ENCODE peak calls at places on chromosomes 6 and 20, in nine cellular contexts. I is mammary epithelial cell; P is right atrium auricular region; R is stomach; Q is A549; N is CD8-positive, alpha-beta T cell; O is AG04450; F is kidney; E is NT2/D1. S is an unnamed sample. For H3K9me3, the result is how much of the 10 kb centered on the place peaks cover.

GRCh38 chr6:132087391-132087790 is 136.2 kb upstream of the CCN2 start:
- DNase-seq in I (no peak), P (no peak), R (no peak), Q (no peak), N (no peak), O (no peak), F (no peak), E (no peak), S (no peak)

GRCh38 chr6:89411019-89411268 is 1.1 kb downstream of the RRAGD start:
- DNase-seq in I (peak), P (no peak), R (peak), Q (no peak), N (no peak), O (no peak), F (no peak), E (no peak), S (no peak)

GRCh38 chr6:158817298-158818007 is 1.7 kb downstream of the EZR start:
- DNase-seq in I (no peak), P (peak), R (peak), Q (peak), N (no peak), O (no peak), F (no peak), E (no peak), S (peak)

GRCh38 chr6:90160013-90160412 is 136.6 kb downstream of the BACH2 start:
- DNase-seq in I (no peak), P (no peak), R (no peak), Q (no peak), N (no peak), O (no peak), F (no peak), E (no peak), S (no peak)

GRCh38 chr6:151294561-151295101 is 54.9 kb downstream of the AKAP12 start:
- DNase-seq in I (no peak), P (no peak), R (no peak), Q (no peak), N (no peak), O (no peak), F (no peak), E (no peak), S (no peak)

GRCh38 chr6:166635146-166635545 is 8.1 kb upstream of the RPS6KA2 start:
- DNase-seq in I (no peak), P (no peak), R (no peak), Q (no peak), N (no peak), O (no peak), F (no peak), E (no peak), S (no peak)

GRCh38 chr6:90663873-90664272 is 77.0 kb upstream of the MAP3K7 start:
- DNase-seq in I (peak), P (no peak), R (no peak), Q (peak), N (no peak), O (no peak), F (no peak), E (no peak), S (no peak)

GRCh38 chr6:141164042-141164748 is 968.5 kb upstream of the GJE1 start:
- DNase-seq in I (no peak), P (no peak), R (peak), Q (no peak), N (no peak), O (no peak), F (no peak), E (no peak), S (no peak)

GRCh38 chr6:56764081-56764566 is 121.4 kb upstream of the DST start:
- DNase-seq in I (peak), P (no peak), R (no peak), Q (peak), N (no peak), O (no peak), F (no peak), E (no peak), S (no peak)

GRCh38 chr6:113490356-113490755 is 366.8 kb upstream of the MARCKS start:
- DNase-seq in I (no peak), P (no peak), R (no peak), Q (no peak), N (no peak), O (no peak), F (no peak), E (no peak), S (no peak)

GRCh38 chr6:92354270-92354831 is 1065.0 kb downstream of the EPHA7 start:
- DNase-seq in I (no peak), P (no peak), R (no peak), Q (no peak), N (no peak), O (no peak), F (no peak), E (no peak), S (no peak)

DNA sequence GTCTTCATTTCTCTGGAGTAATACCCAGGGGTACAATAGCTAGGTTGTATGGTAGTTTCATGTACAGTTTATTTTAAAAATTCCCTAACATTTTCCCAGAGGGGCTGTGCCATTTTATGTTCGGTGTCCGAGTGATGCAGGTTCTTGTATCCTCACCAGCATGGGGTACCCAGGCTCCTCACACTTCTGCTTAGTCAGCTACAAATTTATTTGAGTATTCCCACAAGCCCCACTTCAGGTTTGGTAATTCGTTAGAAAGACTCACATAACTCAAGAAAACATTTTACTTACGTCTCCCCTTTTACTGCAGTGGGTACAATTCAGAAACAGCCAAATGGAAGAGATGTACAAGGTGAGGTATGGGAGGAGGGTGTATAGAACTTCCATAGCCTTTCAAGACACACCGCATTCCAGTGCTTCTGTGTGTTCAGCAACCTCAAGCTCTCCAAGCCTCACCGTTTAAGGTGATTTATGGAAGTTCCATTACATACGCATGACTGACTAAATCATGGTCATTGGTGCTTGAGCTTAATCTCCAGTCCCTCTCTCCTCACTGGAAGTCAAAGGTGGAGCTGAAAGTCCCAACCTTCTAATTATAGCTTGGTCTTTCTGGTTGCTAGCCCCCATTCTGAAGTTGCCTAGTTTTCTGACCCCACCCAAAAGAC is 18.1 kb downstream of the RIPK1 start:
- DNase-seq in I (no peak), P (no peak), R (no peak), Q (no peak), N (no peak), O (no peak), F (no peak), E (no peak), S (no peak)
- H3K9me3 ChIP-seq in I (under half), P (under half), R (under half), Q (under half), N (under half), O (under half), F (under half), E (under half), S (under half)

GRCh38 chr6:22184371-22184770 is 112.5 kb downstream of the PRL start:
- DNase-seq in I (no peak), P (no peak), R (no peak), Q (no peak), N (no peak), O (no peak), F (no peak), E (no peak), S (no peak)
- H3K9me3 ChIP-seq in I (under half), P (under half), R (under half), Q (under half), N (under half), O (under half), F (under half), E (under half), S (under half)

DNA sequence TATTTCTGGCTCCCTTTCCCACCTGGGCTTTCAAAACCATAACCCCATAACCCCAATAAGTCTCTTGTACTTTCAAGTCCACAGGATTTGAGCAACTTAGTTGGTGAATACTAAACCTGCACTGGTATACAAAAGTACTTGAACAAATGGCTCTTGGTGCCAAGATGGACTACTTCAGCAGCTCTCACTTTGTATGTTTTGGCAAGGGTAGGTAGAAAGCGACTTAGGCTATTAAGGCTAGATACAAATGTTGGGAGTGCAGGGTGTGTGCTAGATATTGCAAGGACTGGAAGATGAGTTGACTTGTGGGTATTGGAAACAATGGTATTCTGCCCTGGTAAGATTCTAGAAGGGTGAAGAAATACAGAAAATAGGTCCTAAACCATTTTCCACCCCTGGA is 182.6 kb upstream of the MOCS1 start:
- DNase-seq in I (no peak), P (no peak), R (no peak), Q (no peak), N (no peak), O (no peak), F (no peak), E (no peak), S (no peak)
- H3K9me3 ChIP-seq in I (under half), P (under half), R (under half), Q (under half), N (under half), O (under half), F (under half), E (under half), S (under half)

GRCh38 chr6:1313755-1314503 is 2.0 kb downstream of the FOXQ1 start:
- DNase-seq in I (no peak), P (no peak), R (peak), Q (peak), N (no peak), O (no peak), F (peak), E (no peak), S (no peak)
- H3K9me3 ChIP-seq in I (under half), P (under half), R (under half), Q (under half), N (under half), O (under half), F (under half), E (under half), S (under half)

GRCh38 chr20:56181593-56181992 is 66.9 kb upstream of the MC3R start:
- DNase-seq in I (no peak), P (no peak), R (no peak), Q (no peak), N (no peak), O (no peak), F (no peak), E (no peak), S (no peak)
- H3K9me3 ChIP-seq in I (under half), P (under half), R (under half), Q (under half), N (under half), O (under half), F (under half), E (under half), S (under half)

GRCh38 chr6:44470746-44471145 is 83.2 kb downstream of the CDC5L start:
- DNase-seq in I (no peak), P (no peak), R (no peak), Q (no peak), N (no peak), O (no peak), F (no peak), E (no peak), S (no peak)

GRCh38 chr6:44466955-44467354 is 79.4 kb downstream of the CDC5L start:
- DNase-seq in I (no peak), P (no peak), R (no peak), Q (no peak), N (no peak), O (no peak), F (no peak), E (no peak), S (no peak)

GRCh38 chr6:44470106-44470446 is 82.6 kb downstream of the CDC5L start:
- DNase-seq in I (no peak), P (no peak), R (peak), Q (no peak), N (no peak), O (no peak), F (no peak), E (no peak), S (no peak)

GRCh38 chr6:44471271-44471981 is 83.9 kb downstream of the CDC5L start:
- DNase-seq in I (no peak), P (no peak), R (no peak), Q (no peak), N (no peak), O (no peak), F (no peak), E (no peak), S (no peak)

DNA sequence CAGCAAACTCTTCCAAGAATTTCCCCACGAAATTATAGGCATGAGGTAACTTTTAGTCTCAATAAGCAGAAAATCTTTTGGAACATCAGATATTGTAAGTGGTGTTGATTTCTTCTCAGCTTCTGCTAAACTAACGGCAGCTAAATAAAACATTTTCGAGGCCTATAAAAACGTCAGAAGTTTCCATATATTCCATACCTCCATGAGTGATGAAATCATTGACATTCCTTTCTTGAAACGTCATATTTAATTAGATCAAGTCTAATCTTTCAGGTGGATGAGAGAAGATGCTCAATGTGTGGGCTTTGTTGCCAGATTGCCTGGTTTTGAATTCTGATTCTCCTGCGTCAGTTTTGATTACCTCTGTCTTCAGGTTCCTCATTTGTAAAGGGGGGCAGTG is 81.3 kb downstream of the CDC5L start:
- DNase-seq in I (no peak), P (no peak), R (no peak), Q (no peak), N (no peak), O (no peak), F (no peak), E (no peak), S (no peak)
- H3K9me3 ChIP-seq in I (under half), P (under half), R (under half), Q (under half), N (under half), O (under half), F (under half), E (under half), S (under half)

GRCh38 chr20:25352746-25353145 is 37.9 kb downstream of the ABHD12 start:
- DNase-seq in I (peak), P (no peak), R (no peak), Q (no peak), N (no peak), O (no peak), F (no peak), E (no peak), S (no peak)
- H3K9me3 ChIP-seq in I (under half), P (under half), R (under half), Q (under half), N (under half), O (under half), F (under half), E (under half), S (under half)

GRCh38 chr20:56268536-56268935 is 20.0 kb downstream of the MC3R start:
- DNase-seq in I (no peak), P (no peak), R (no peak), Q (no peak), N (no peak), O (no peak), F (no peak), E (no peak), S (no peak)
- H3K9me3 ChIP-seq in I (under half), P (under half), R (under half), Q (under half), N (under half), O (under half), F (under half), E (under half), S (under half)

GRCh38 chr20:59676877-59677140 is 72.5 kb downstream of the PHACTR3 start:
- DNase-seq in I (no peak), P (peak), R (no peak), Q (no peak), N (no peak), O (no peak), F (no peak), E (no peak), S (no peak)
- H3K9me3 ChIP-seq in I (under half), P (under half), R (under half), Q (under half), N (under half), O (under half), F (under half), E (under half), S (under half)

GRCh38 chr20:23963941-23964340 is 24.6 kb downstream of the GGTLC1 start:
- DNase-seq in I (no peak), P (no peak), R (no peak), Q (no peak), N (no peak), O (no peak), F (no peak), E (no peak), S (no peak)
- H3K9me3 ChIP-seq in I (under half), P (under half), R (under half), Q (under half), N (under half), O (under half), F (under half), E (half or more), S (under half)